ENCODE peak calls at places on chromosome 4, in six cellular contexts. D is heart right ventricle, R is NT2/D1, C is neuronal stem cell, W is mammary epithelial cell, E is coronary artery. I is an unnamed sample.
A peak's percentile ranks its signal among the peaks of the same experiment; 100 is the strongest.

GRCh38 chr4:16078195-16078756 is 5.5 kb downstream of the PROM1 start:
- DNase-seq in C (no peak), D (no peak), R (no peak), E (no peak), W (peak; percentile 16), I (no peak)

GRCh38 chr4:107838763-107839162 is 14.0 kb downstream of the SGMS2 start:
- DNase-seq in E (no peak), C (no peak), R (no peak), W (peak; percentile 56), D (no peak), I (no peak)

GRCh38 chr4:182555997-182556418 is 312.8 kb downstream of the TENM3 start:
- DNase-seq in C (peak; percentile 63), E (no peak), R (peak; percentile 73), D (no peak), W (peak; percentile 65), I (peak; percentile 66)

GRCh38 chr4:5890063-5890727 is 2.7 kb downstream of the CRMP1 start:
- DNase-seq in W (no peak), D (peak; percentile 14), C (peak; percentile 77), R (peak; percentile 85), E (no peak), I (no peak)

GRCh38 chr4:147134536-147135210 is 189.0 kb upstream of the TTC29 start:
- DNase-seq in R (no peak), D (no peak), W (no peak), E (no peak), C (no peak), I (no peak)

GRCh38 chr4:94939791-94940530 is 182.2 kb downstream of the BMPR1B start:
- DNase-seq in W (no peak), D (no peak), R (no peak), E (no peak), C (no peak), I (no peak)

GRCh38 chr4:109648266-109648996 is 54.8 kb downstream of the CASP6 start:
- DNase-seq in E (no peak), R (no peak), C (no peak), D (no peak), W (no peak), I (no peak)

GRCh38 chr4:126004936-126005335 is 690.2 kb downstream of the FAT4 start:
- DNase-seq in C (no peak), D (no peak), R (no peak), E (no peak), W (peak; percentile 39), I (no peak)

GRCh38 chr4:4677825-4678522 is 136.1 kb upstream of the STX18 start:
- DNase-seq in D (peak; percentile 5), C (peak; percentile 40), W (no peak), E (no peak), R (no peak), I (no peak)

GRCh38 chr4:133156096-133156495 is 7.0 kb downstream of the PCDH10 start:
- DNase-seq in W (no peak), E (no peak), C (no peak), R (no peak), D (no peak), I (no peak)

GRCh38 chr4:181968371-181968770 is 274.8 kb upstream of the TENM3 start:
- DNase-seq in C (no peak), W (peak; percentile 77), D (no peak), R (no peak), E (no peak), I (peak; percentile 24)

GRCh38 chr4:38119663-38120374 is 159.6 kb downstream of the PTTG2 start:
- DNase-seq in R (no peak), D (peak; percentile 49), E (no peak), W (peak; percentile 83), C (no peak), I (peak; percentile 89)

GRCh38 chr4:8675383-8675782 is 82.8 kb downstream of the CPZ start:
- DNase-seq in R (peak; percentile 72), D (no peak), C (peak; percentile 72), E (peak; percentile 43), W (no peak), I (no peak)

GRCh38 chr4:73631565-73632226 is 11.5 kb upstream of the RASSF6 start:
- DNase-seq in W (no peak), R (no peak), E (no peak), C (no peak), D (no peak), I (no peak)

DNA sequence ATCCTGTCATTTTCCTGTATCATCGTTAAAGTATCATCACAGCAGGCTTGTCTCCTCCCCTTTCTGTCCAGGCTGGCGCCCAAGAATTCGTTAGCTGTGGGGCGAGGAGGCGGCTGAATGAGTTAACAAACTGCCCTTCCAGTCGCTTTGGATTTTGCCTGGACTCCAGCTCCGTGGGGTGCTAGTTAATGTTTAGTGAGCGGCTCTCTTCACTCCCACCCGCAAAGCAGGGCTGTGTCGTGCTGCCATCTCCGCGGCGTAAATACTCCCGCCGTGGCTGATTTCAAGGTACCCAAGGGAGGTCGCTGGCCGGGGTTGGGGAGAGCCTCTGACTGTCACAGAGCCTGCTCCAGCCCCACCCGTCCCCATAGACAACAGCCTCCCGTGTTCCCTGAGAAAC is 44.9 kb upstream of the SPRY1 start:
- DNase-seq in C (no peak), E (no peak), W (no peak), D (no peak), R (no peak), I (no peak)
- H3K4me3 ChIP-seq in C (no peak overlapping the region), E (no peak overlapping the region), W (no peak overlapping the region), D (no peak overlapping the region), R (no peak overlapping the region), I (no peak overlapping the region)

GRCh38 chr4:158176108-158176507 is 3.3 kb upstream of the GASK1B start:
- DNase-seq in C (no peak), W (peak; percentile 57), R (no peak), E (no peak), D (no peak), I (no peak)
- H3K4me3 ChIP-seq in C (no peak overlapping the region), W (no peak overlapping the region), R (no peak overlapping the region), E (no peak overlapping the region), D (no peak overlapping the region), I (no peak overlapping the region)

GRCh38 chr4:87848622-87849351 is 16.0 kb downstream of the MEPE start:
- DNase-seq in R (no peak), W (peak; percentile 33), C (peak; percentile 37), E (no peak), D (peak; percentile 56), I (no peak)
- H3K4me3 ChIP-seq in R (no peak overlapping the region), W (peak overlapping the region; percentile 19), C (no peak overlapping the region), E (peak overlapping the region; percentile 58), D (peak overlapping the region; percentile 29), I (no peak overlapping the region)

GRCh38 chr4:185395956-185396723 is 416 bp upstream of the LRP2BP start:
- DNase-seq in D (peak; percentile 96), R (peak; percentile 75), W (peak; percentile 99), C (peak; percentile 96), E (peak; percentile 98), I (peak; percentile 96)

GRCh38 chr4:185394568-185395254 is 1.0 kb downstream of the LRP2BP start:
- DNase-seq in R (no peak), D (no peak), C (no peak), W (peak; percentile 46), E (no peak), I (no peak)

GRCh38 chr4:185396724-185397402 is at the start of gene ANKRD37:
- DNase-seq in C (no peak), E (peak; percentile 81), R (no peak), D (peak; percentile 23), W (peak; percentile 76), I (no peak)

GRCh38 chr4:185398618-185399017 is 2.0 kb downstream of the ANKRD37 start:
- DNase-seq in C (no peak), W (no peak), R (no peak), E (no peak), D (no peak), I (no peak)

DNA sequence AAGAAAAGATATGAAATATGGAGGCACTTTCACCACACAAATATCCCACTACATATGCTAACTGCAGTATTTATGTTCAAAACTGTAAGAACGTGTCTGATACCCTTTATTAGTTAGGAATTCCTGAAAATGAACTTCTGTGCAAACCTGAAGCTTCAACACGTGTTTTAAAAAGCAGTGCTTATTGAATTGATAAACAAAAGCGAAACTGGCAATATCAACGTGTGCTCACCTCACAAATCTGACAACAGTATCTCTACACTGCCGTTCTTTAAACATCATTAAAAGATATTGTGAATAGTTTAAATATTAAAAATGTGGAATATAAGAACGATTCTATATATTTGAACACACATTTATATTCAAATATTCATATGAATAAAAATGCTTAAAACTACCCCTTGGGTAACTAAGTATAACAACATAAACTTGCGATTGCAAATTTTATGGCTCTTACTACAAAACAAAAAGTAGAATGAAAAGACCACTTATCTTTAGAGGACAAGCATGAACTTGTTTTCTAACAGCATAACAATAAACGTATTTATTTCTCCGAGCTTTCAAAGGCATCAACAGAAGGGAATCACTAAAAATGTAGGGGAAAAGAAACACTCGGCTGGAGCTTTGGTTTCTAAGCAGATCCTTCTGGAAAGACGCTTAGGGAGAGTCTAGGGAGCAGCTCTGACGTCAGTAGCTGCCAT is at the start of gene LRP2BP:
- DNase-seq in C (no peak), E (no peak), R (no peak), W (peak; percentile 19), D (no peak), I (no peak)
- H3K4me3 ChIP-seq in C (peak within 1 kb of the TSS; percentile 56), E (peak within 1 kb of the TSS; percentile 94), R (peak within 1 kb of the TSS; percentile 54), W (peak within 1 kb of the TSS; percentile 86), D (peak within 1 kb of the TSS; percentile 63), I (peak within 1 kb of the TSS; percentile 70)